ENCODE peak calls at places on chromosomes 2 and 18, in four cellular contexts. Z, X, P and M are unnamed samples.
A peak's percentile ranks its signal among the peaks of the same experiment; 100 is the strongest.

GRCh38 chr18:79637921-79638855 is 41.4 kb upstream of the CTDP1 start:
- DNase-seq in Z (peak; percentile 83), X (no peak), P (no peak), M (peak; percentile 36)

GRCh38 chr2:43393918-43394317 is 167.5 kb upstream of the ZFP36L2 start:
- DNase-seq in P (no peak), X (no peak), Z (no peak), M (no peak)

GRCh38 chr2:20291106-20291564 is 59.5 kb downstream of the PUM2 start:
- DNase-seq in Z (no peak), P (no peak), X (peak; percentile 46), M (peak; percentile 79)

GRCh38 chr2:56184500-56184996 is 758 bp downstream of the CCDC85A start:
- DNase-seq in X (peak; percentile 15), Z (no peak), P (no peak), M (no peak)

GRCh38 chr2:99448556-99448955 is 41.3 kb downstream of the REV1 start:
- DNase-seq in P (no peak), X (no peak), Z (no peak), M (no peak)

GRCh38 chr2:42787424-42787787 is 5.0 kb downstream of the HAAO start:
- DNase-seq in Z (no peak), X (no peak), P (no peak), M (no peak)

GRCh38 chr18:58567453-58568196 is 61.3 kb downstream of the ALPK2 start:
- DNase-seq in P (no peak), X (no peak), Z (no peak), M (no peak)

GRCh38 chr2:113240150-113240914 is 38.4 kb downstream of the PAX8 start:
- DNase-seq in X (peak; percentile 74), P (no peak), Z (peak; percentile 93), M (no peak)

GRCh38 chr2:177078416-177078815 is 134.2 kb upstream of the HNRNPA3 start:
- DNase-seq in X (peak; percentile 26), Z (no peak), P (no peak), M (no peak)

GRCh38 chr2:143219266-143219665 is 90.0 kb downstream of the ARHGAP15 start:
- DNase-seq in X (no peak), Z (no peak), P (no peak), M (no peak)

GRCh38 chr18:63025251-63025710 is 294.3 kb downstream of the BCL2 start:
- DNase-seq in X (peak; percentile 31), Z (no peak), P (no peak), M (peak; percentile 58)

GRCh38 chr18:58117685-58118403 is 73.8 kb downstream of the NEDD4L start:
- DNase-seq in Z (no peak), P (no peak), X (peak; percentile 37), M (no peak)

GRCh38 chr2:231643494-231643888 is 50.8 kb downstream of the TEX44 start:
- DNase-seq in X (no peak), P (no peak), Z (no peak), M (no peak)

GRCh38 chr2:105859694-105859951 is 114.9 kb downstream of the NCK2 start:
- DNase-seq in X (no peak), Z (no peak), P (no peak), M (no peak)

GRCh38 chr2:149832256-149832655 is 244.7 kb upstream of the MMADHC start:
- DNase-seq in P (no peak), X (no peak), Z (no peak), M (no peak)

GRCh38 chr2:235637906-235638305 is 144.1 kb downstream of the AGAP1 start:
- DNase-seq in X (no peak), P (no peak), Z (no peak), M (no peak)

GRCh38 chr2:100529900-100530299 is 32.9 kb upstream of the PDCL3 start:
- DNase-seq in Z (no peak), X (no peak), P (no peak), M (no peak)

GRCh38 chr2:210199186-210199765 is 26.0 kb downstream of the ACADL start:
- DNase-seq in P (no peak), Z (no peak), X (no peak), M (no peak)

GRCh38 chr2:205982776-205983327 is 103.1 kb downstream of the INO80D start:
- DNase-seq in Z (no peak), X (no peak), P (no peak), M (no peak)

GRCh38 chr2:16005819-16006536 is 65.6 kb downstream of the MYCN start:
- DNase-seq in Z (no peak), X (peak; percentile 12), P (no peak), M (no peak)

GRCh38 chr2:24970483-24971299 is 1.1 kb downstream of the DNAJC27 start:
- DNase-seq in P (no peak), Z (no peak), X (no peak), M (no peak)

GRCh38 chr2:158990397-158991209 is 22.2 kb downstream of the TANC1 start:
- DNase-seq in P (no peak), X (no peak), Z (no peak), M (no peak)

GRCh38 chr18:55096261-55097026 is 137.2 kb upstream of the CCDC68 start:
- DNase-seq in Z (no peak), X (peak; percentile 10), P (no peak), M (peak; percentile 57)

GRCh38 chr2:132943829-132944228 is 273.8 kb upstream of the LYPD1 start:
- DNase-seq in P (no peak), Z (no peak), X (no peak), M (no peak)

GRCh38 chr2:67108231-67108630 is 288.9 kb upstream of the ETAA1 start:
- DNase-seq in Z (no peak), P (no peak), X (no peak), M (no peak)

GRCh38 chr2:16429431-16429830 is 236.2 kb downstream of the CYRIA start:
- DNase-seq in P (no peak), X (no peak), Z (no peak), M (no peak)